ENCODE peak calls at places on chromosomes 7 and 10, in six cellular contexts. B is MM.1S, X is IMR-90, N is transverse colon, A is HL-60, P is DND-41. E is an unnamed sample.

GRCh38 chr10:67696029-67696428 is at the start of gene CTNNA3:
- DNase-seq in A (no peak), P (no peak), X (no peak), B (no peak), N (no peak), E (no peak)

GRCh38 chr10:773562-774161 is 84.2 kb upstream of the DIP2C start:
- DNase-seq in A (no peak), B (no peak), N (no peak), X (no peak), P (no peak), E (no peak)

GRCh38 chr7:23333671-23334246 is 34.6 kb downstream of the MALSU1 start:
- DNase-seq in P (no peak), B (no peak), X (peak; percentile 96), N (no peak), A (no peak), E (no peak)

GRCh38 chr10:68496072-68496471 is 24.3 kb upstream of the DNA2 start:
- DNase-seq in N (no peak), X (no peak), A (no peak), B (no peak), P (no peak), E (no peak)

GRCh38 chr7:44156453-44157010 is 15.4 kb upstream of the MYL7 start:
- DNase-seq in X (no peak), P (no peak), B (no peak), A (no peak), N (no peak), E (no peak)

GRCh38 chr7:2497500-2498336 is 21.5 kb upstream of the GRIFIN start:
- DNase-seq in A (no peak), N (no peak), B (no peak), P (no peak), X (no peak), E (no peak)

GRCh38 chr10:1642600-1643160 is 94.6 kb downstream of the ADARB2 start:
- DNase-seq in N (no peak), P (no peak), X (no peak), B (no peak), A (no peak), E (no peak)

GRCh38 chr7:77664715-77665114 is 31.5 kb upstream of the RSBN1L start:
- DNase-seq in P (no peak), A (no peak), N (no peak), X (no peak), B (no peak), E (no peak)

GRCh38 chr10:52261362-52261761 is 52.7 kb upstream of the DKK1 start:
- DNase-seq in N (no peak), P (no peak), A (no peak), B (no peak), X (no peak), E (no peak)

GRCh38 chr10:84407390-84408049 is 79.1 kb downstream of the CCSER2 start:
- DNase-seq in A (no peak), X (no peak), P (no peak), B (no peak), N (no peak), E (no peak)

GRCh38 chr7:119197872-119198527 is 973.5 kb downstream of the ANKRD7 start:
- DNase-seq in P (peak; percentile 50), B (peak; percentile 76), N (no peak), X (peak; percentile 31), A (peak; percentile 45), E (peak; percentile 79)

GRCh38 chr7:126119981-126120380 is 1132.8 kb downstream of the GRM8 start:
- DNase-seq in P (no peak), B (no peak), A (no peak), X (no peak), N (no peak), E (no peak)

GRCh38 chr7:112036071-112036470 is 170.1 kb downstream of the DOCK4 start:
- DNase-seq in A (no peak), B (no peak), P (no peak), X (peak; percentile 53), N (no peak), E (no peak)

GRCh38 chr7:137343483-137343841 is at the start of gene PTN:
- DNase-seq in B (no peak), A (no peak), N (peak; percentile 13), P (no peak), X (peak; percentile 79), E (peak; percentile 62)

GRCh38 chr10:113907166-113907565 is 52.7 kb downstream of the NHLRC2 start:
- DNase-seq in X (peak; percentile 29), B (no peak), N (no peak), A (no peak), P (no peak), E (no peak)

GRCh38 chr7:91239171-91239604 is 25.0 kb upstream of the FZD1 start:
- DNase-seq in N (no peak), A (peak; percentile 33), X (peak; percentile 84), B (no peak), P (no peak), E (no peak)

GRCh38 chr10:7092603-7093002 is 318.2 kb downstream of the SFMBT2 start:
- DNase-seq in B (no peak), A (no peak), X (no peak), P (peak; percentile 10), N (no peak), E (no peak)

GRCh38 chr10:75379234-75379724 is 22.3 kb downstream of the ZNF503 start:
- DNase-seq in P (no peak), N (no peak), A (no peak), B (no peak), X (no peak), E (peak; percentile 70)

GRCh38 chr10:14751576-14752330 is 22.9 kb downstream of the FAM107B start:
- DNase-seq in B (no peak), A (peak; percentile 70), P (no peak), N (peak; percentile 38), X (peak; percentile 26), E (peak; percentile 43)

GRCh38 chr10:119371704-119372663 is 164.6 kb downstream of the GRK5 start:
- DNase-seq in B (no peak), A (no peak), N (no peak), P (no peak), X (no peak), E (no peak)

GRCh38 chr10:119368581-119368980 is 161.2 kb downstream of the GRK5 start:
- DNase-seq in X (no peak), P (no peak), N (no peak), A (no peak), B (no peak), E (no peak)

GRCh38 chr10:119368991-119369869 is 161.9 kb downstream of the GRK5 start:
- DNase-seq in B (no peak), P (no peak), A (no peak), X (no peak), N (peak; percentile 30), E (no peak)

GRCh38 chr10:119370972-119371703 is 163.8 kb downstream of the GRK5 start:
- DNase-seq in X (peak; percentile 94), B (no peak), N (no peak), A (no peak), P (no peak), E (no peak)

DNA sequence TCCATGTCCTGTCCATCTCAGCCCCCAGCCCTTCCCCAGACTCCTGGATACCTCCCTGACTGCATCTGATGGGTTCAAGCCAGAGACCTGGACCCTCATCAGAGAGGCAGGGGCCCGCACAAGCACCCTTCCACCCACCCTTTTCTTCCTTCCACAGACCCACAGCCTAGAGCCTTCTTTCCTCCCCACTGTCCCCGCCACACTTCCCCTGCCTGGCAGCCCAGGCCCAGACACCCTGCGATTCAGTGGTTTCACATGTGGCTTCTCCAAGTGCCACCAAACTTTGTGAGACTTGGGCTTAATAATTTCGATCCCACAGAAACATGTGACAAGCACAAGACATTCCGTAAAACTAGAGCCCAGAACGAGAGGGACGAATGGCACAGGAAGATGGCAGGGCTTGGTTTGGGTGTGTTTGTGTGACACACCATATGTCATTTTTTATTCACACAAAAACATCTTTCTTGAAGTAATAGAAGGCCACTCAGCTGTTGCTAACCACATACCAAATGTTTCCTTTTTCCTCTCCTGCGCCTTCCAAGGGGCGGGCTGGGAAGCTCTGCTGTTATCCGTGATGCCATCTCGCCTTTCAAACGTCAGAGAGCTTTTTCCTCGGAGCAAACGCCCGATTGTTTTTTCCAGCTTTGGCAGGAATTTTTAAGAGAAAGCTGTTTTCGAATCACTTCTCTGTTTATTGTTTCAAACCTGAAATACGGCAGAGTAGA is 162.8 kb downstream of the GRK5 start:
- DNase-seq in P (no peak), X (peak; percentile 90), A (no peak), N (no peak), B (no peak), E (no peak)
- H3K27ac ChIP-seq in P (no peak overlapping the region), X (peak overlapping the region; percentile 90), A (no peak overlapping the region), N (peak overlapping the region; percentile 71), B (no peak overlapping the region), E (no peak overlapping the region)

DNA sequence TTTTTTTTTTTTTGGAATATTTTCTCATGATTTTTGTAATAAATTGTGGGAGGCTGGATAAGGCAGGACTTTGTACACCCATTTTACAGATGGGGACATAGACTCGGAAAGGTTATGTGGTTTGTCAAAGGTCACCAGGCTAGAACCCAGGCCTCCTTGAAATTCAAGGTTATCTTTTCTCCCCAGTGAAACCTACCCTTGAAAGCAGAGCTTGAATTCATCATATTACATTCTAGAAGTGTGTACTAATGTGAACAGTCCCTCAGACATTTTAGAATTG is 3.9 kb downstream of the ARID5B start:
- DNase-seq in N (no peak), X (no peak), A (no peak), P (no peak), B (no peak), E (no peak)
- H3K4me3 ChIP-seq in N (no peak overlapping the region), X (no peak overlapping the region), A (no peak overlapping the region), P (no peak overlapping the region), B (peak overlapping the region; percentile 8), E (no peak overlapping the region)

GRCh38 chr7:42274052-42274451 is 37.0 kb upstream of the GLI3 start:
- DNase-seq in X (peak; percentile 79), N (no peak), B (no peak), A (no peak), P (no peak), E (no peak)

GRCh38 chr7:42278360-42278759 is 41.4 kb upstream of the GLI3 start:
- DNase-seq in N (no peak), P (no peak), A (no peak), B (no peak), X (no peak), E (no peak)

GRCh38 chr7:42269161-42269560 is 32.2 kb upstream of the GLI3 start:
- DNase-seq in N (no peak), A (no peak), P (no peak), X (no peak), B (peak; percentile 46), E (no peak)

GRCh38 chr7:42272793-42273665 is 36.0 kb upstream of the GLI3 start:
- DNase-seq in B (no peak), A (no peak), P (no peak), N (no peak), X (peak; percentile 59), E (no peak)
- TF ChIP-seq CTCF in B (peak; percentile 24), A (no peak), P (peak; percentile 34), N (no peak), X (peak; percentile 43), E (no peak)

DNA sequence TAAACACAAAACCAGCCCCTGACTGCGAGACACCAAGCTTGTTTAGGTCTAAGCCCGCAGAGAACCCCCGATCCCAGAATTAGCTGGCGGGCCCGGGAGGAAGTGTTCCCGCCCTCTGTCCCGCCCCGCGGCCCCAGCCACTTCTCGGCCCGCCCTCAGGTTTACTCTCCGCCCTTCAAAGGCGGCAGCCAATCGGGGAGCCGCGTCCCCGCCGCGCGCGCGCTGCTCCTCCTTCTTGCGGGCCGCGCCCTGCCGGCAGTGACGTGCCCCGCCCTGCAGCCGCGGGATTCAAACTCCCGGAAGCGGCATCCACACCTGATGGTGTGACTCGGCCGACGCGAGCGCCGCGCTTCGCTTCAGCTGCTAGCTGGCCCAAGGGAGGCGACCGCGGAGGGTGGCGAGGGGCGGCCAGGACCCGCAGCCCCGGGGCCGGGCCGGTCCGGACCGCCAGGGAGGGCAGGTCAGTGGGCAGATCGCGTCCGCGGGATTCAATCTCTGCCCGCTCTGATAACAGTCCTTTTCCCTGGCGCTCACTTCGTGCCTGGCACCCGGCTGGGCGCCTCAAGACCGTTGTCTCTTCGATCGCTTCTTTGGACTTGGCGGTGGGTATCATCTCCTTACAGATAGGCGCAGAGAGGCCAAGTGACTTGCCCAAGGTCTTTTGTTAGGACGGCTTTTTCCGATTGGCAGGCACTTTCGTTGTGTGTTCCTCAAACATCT is at the start of gene CEP55:
- DNase-seq in P (peak; percentile 96), B (peak; percentile 95), X (peak; percentile 87), A (peak; percentile 94), N (peak; percentile 97), E (peak; percentile 97)
- H3K27ac ChIP-seq in P (peak within 1 kb of the TSS; percentile 74), B (peak within 1 kb of the TSS; percentile 26), X (peak within 1 kb of the TSS; percentile 58), A (peak within 1 kb of the TSS; percentile 68), N (peak within 1 kb of the TSS; percentile 64), E (no peak within 1 kb of the TSS)